ENCODE peak calls at places on chromosomes 2 and 18, in six cellular contexts. One of them, this sample, is unnamed.

GRCh38 chr2:232658217-232658785 is 24.9 kb downstream of the EFHD1 start:
- DNase-seq in GM12878: no peak
- DNase-seq in K562: peak; percentile 36
- DNase-seq in HCT116: peak; percentile 16
- DNase-seq in H1: no peak
- DNase-seq in HepG2: no peak
- DNase-seq in this sample: no peak

GRCh38 chr2:25851740-25852503 is 26.4 kb downstream of the ASXL2 start:
- DNase-seq in GM12878: peak; percentile 57
- DNase-seq in K562: peak; percentile 70
- DNase-seq in HCT116: peak; percentile 41
- DNase-seq in H1: no peak
- DNase-seq in HepG2: peak; percentile 86
- DNase-seq in this sample: no peak

GRCh38 chr2:121185571-121186074 is 99.4 kb downstream of the TFCP2L1 start:
- DNase-seq in GM12878: no peak
- DNase-seq in K562: no peak
- DNase-seq in HCT116: peak; percentile 8
- DNase-seq in H1: no peak
- DNase-seq in HepG2: no peak
- DNase-seq in this sample: no peak

GRCh38 chr2:41707790-41708451 is 339.9 kb upstream of the PKDCC start:
- DNase-seq in GM12878: no peak
- DNase-seq in K562: no peak
- DNase-seq in HCT116: no peak
- DNase-seq in H1: no peak
- DNase-seq in HepG2: no peak
- DNase-seq in this sample: no peak

GRCh38 chr2:52387937-52388590 is 1356.1 kb upstream of the NRXN1 start:
- DNase-seq in GM12878: no peak
- DNase-seq in K562: no peak
- DNase-seq in HCT116: no peak
- DNase-seq in H1: no peak
- DNase-seq in HepG2: no peak
- DNase-seq in this sample: no peak

GRCh38 chr2:239265681-239266435 is 135.0 kb downstream of the HDAC4 start:
- DNase-seq in GM12878: no peak
- DNase-seq in K562: no peak
- DNase-seq in HCT116: no peak
- DNase-seq in H1: no peak
- DNase-seq in HepG2: no peak
- DNase-seq in this sample: no peak

GRCh38 chr2:172938713-172939375 is 136.8 kb upstream of the MAP3K20 start:
- DNase-seq in GM12878: no peak
- DNase-seq in K562: no peak
- DNase-seq in HCT116: no peak
- DNase-seq in H1: no peak
- DNase-seq in HepG2: no peak
- DNase-seq in this sample: no peak

GRCh38 chr2:168439536-168439935 is 16.5 kb upstream of the CERS6 start:
- DNase-seq in GM12878: no peak
- DNase-seq in K562: no peak
- DNase-seq in HCT116: no peak
- DNase-seq in H1: no peak
- DNase-seq in HepG2: no peak
- DNase-seq in this sample: no peak

GRCh38 chr2:134668821-134669220 is 50.0 kb downstream of the TMEM163 start:
- DNase-seq in GM12878: no peak
- DNase-seq in K562: no peak
- DNase-seq in HCT116: no peak
- DNase-seq in H1: no peak
- DNase-seq in HepG2: no peak
- DNase-seq in this sample: no peak

GRCh38 chr18:63762518-63762917 is 12.7 kb upstream of the SERPINB7 start:
- DNase-seq in GM12878: no peak
- DNase-seq in K562: no peak
- DNase-seq in HCT116: no peak
- DNase-seq in H1: no peak
- DNase-seq in HepG2: no peak
- DNase-seq in this sample: no peak

GRCh38 chr18:2538236-2538635 is 33.1 kb downstream of the METTL4 start:
- DNase-seq in GM12878: no peak
- DNase-seq in K562: no peak
- DNase-seq in HCT116: no peak
- DNase-seq in H1: no peak
- DNase-seq in HepG2: no peak
- DNase-seq in this sample: no peak

GRCh38 chr2:222448806-222449205 is 24.5 kb downstream of the SGPP2 start:
- DNase-seq in GM12878: no peak
- DNase-seq in K562: no peak
- DNase-seq in HCT116: no peak
- DNase-seq in H1: no peak
- DNase-seq in HepG2: no peak
- DNase-seq in this sample: no peak

GRCh38 chr2:223989206-223989859 is 32.1 kb downstream of the MRPL44 start:
- DNase-seq in GM12878: no peak
- DNase-seq in K562: peak; percentile 21
- DNase-seq in HCT116: peak; percentile 24
- DNase-seq in H1: no peak
- DNase-seq in HepG2: peak; percentile 70
- DNase-seq in this sample: peak; percentile 44

GRCh38 chr2:15969214-15969613 is 28.9 kb downstream of the MYCN start:
- DNase-seq in GM12878: no peak
- DNase-seq in K562: no peak
- DNase-seq in HCT116: no peak
- DNase-seq in H1: no peak
- DNase-seq in HepG2: no peak
- DNase-seq in this sample: no peak

GRCh38 chr2:232577841-232578240 is 27.4 kb downstream of the EIF4E2 start:
- DNase-seq in GM12878: no peak
- DNase-seq in K562: no peak
- DNase-seq in HCT116: no peak
- DNase-seq in H1: no peak
- DNase-seq in HepG2: no peak
- DNase-seq in this sample: no peak

GRCh38 chr2:22513563-22513962 is 871.4 kb upstream of the KLHL29 start:
- DNase-seq in GM12878: no peak
- DNase-seq in K562: no peak
- DNase-seq in HCT116: no peak
- DNase-seq in H1: no peak
- DNase-seq in HepG2: no peak
- DNase-seq in this sample: no peak

GRCh38 chr2:127226520-127227263 is 6.6 kb upstream of the CYP27C1 start:
- DNase-seq in GM12878: peak; percentile 36
- DNase-seq in K562: no peak
- DNase-seq in HCT116: peak; percentile 23
- DNase-seq in H1: no peak
- DNase-seq in HepG2: peak; percentile 33
- DNase-seq in this sample: no peak

DNA sequence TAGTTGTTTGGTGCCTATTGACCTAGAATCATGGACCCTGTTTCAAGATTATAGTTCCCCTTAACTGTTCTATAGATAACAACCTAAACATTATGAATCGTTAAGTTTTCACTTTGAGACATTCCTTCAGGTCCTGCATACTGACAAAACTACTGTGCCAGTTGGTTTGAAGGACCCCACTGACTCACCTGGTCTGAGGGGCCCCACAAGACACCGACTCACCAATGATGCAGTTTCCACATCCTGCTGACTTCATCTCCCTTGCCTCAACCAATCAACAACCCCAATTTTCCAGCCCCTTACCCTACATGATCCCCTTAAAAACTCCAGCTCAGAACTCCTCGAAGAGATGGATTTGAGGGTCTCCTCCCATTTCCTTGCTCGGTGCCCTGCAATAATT is 89.6 kb upstream of the CCDC141 start:
- DNase-seq in GM12878: no peak
- DNase-seq in K562: no peak
- DNase-seq in HCT116: no peak
- DNase-seq in H1: no peak
- DNase-seq in HepG2: no peak
- DNase-seq in this sample: no peak
- TF ChIP-seq ATF3 in GM12878: no peak
- TF ChIP-seq ATF3 in K562: no peak
- TF ChIP-seq ATF3 in HCT116: no peak
- TF ChIP-seq ATF3 in H1: no peak
- TF ChIP-seq ATF3 in HepG2: no peak
- TF ChIP-seq ATF3 in this sample: no peak

GRCh38 chr2:203870481-203870880 is 2.9 kb downstream of the CTLA4 start:
- DNase-seq in GM12878: no peak
- DNase-seq in K562: no peak
- DNase-seq in HCT116: no peak
- DNase-seq in H1: no peak
- DNase-seq in HepG2: no peak
- DNase-seq in this sample: no peak

GRCh38 chr2:203867561-203868200 is at the start of gene CTLA4:
- DNase-seq in GM12878: no peak
- DNase-seq in K562: no peak
- DNase-seq in HCT116: no peak
- DNase-seq in H1: no peak
- DNase-seq in HepG2: no peak
- DNase-seq in this sample: no peak

GRCh38 chr2:203870942-203871341 is 3.4 kb downstream of the CTLA4 start:
- DNase-seq in GM12878: no peak
- DNase-seq in K562: no peak
- DNase-seq in HCT116: no peak
- DNase-seq in H1: no peak
- DNase-seq in HepG2: no peak
- DNase-seq in this sample: no peak

GRCh38 chr2:203869610-203870042 is 2.1 kb downstream of the CTLA4 start:
- DNase-seq in GM12878: no peak
- DNase-seq in K562: no peak
- DNase-seq in HCT116: no peak
- DNase-seq in H1: no peak
- DNase-seq in HepG2: no peak
- DNase-seq in this sample: no peak

DNA sequence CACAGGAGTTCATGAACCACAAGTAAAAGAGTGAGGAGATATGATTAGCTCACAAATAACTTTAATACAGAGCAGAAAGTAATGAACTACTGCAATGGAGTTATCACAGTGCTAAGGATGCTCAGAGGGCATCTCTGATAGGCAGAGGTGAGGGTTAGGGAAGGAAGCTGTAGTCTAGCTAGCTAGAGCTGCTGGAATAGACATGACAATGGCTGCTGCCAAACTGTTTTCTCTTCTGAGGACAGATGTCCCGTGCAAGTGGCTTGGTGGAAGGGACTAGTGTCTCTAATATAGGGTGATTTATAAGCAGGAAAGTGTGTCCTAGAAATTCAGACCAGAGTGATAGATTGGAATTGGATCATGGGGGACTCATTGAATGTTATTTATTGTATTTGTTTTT is 1.6 kb downstream of the CTLA4 start:
- DNase-seq in GM12878: no peak
- DNase-seq in K562: no peak
- DNase-seq in HCT116: no peak
- DNase-seq in H1: no peak
- DNase-seq in HepG2: no peak
- DNase-seq in this sample: no peak
- TF ChIP-seq ATF3 in GM12878: no peak
- TF ChIP-seq ATF3 in K562: no peak
- TF ChIP-seq ATF3 in HCT116: no peak
- TF ChIP-seq ATF3 in H1: no peak
- TF ChIP-seq ATF3 in HepG2: no peak
- TF ChIP-seq ATF3 in this sample: no peak

DNA sequence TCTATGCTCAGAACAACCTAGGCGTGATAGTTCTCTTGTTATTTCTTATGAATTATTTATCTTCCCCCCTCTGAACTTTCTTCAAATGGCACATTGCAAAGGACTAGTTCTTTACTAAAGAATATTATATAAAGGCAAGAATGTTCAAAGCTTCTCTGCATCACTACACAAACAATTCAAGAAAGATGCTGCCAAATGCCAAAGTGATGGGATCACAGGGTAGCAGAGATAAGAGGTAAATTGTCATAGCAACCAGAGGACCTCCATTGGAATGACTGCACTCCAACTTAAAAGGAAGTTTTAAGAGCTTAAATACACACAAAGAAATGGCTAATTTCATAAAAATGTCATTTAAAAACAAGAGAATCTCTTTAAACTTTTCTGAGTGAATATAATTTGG is 72.8 kb downstream of the AQP4 start:
- DNase-seq in GM12878: no peak
- DNase-seq in K562: no peak
- DNase-seq in HCT116: no peak
- DNase-seq in H1: no peak
- DNase-seq in HepG2: peak; percentile 13
- DNase-seq in this sample: no peak
- TF ChIP-seq ATF3 in GM12878: no peak
- TF ChIP-seq ATF3 in K562: no peak
- TF ChIP-seq ATF3 in HCT116: no peak
- TF ChIP-seq ATF3 in H1: no peak
- TF ChIP-seq ATF3 in HepG2: no peak
- TF ChIP-seq ATF3 in this sample: no peak

GRCh38 chr2:46066591-46066990 is 230.6 kb upstream of the EPAS1 start:
- DNase-seq in GM12878: no peak
- DNase-seq in K562: no peak
- DNase-seq in HCT116: no peak
- DNase-seq in H1: no peak
- DNase-seq in HepG2: no peak
- DNase-seq in this sample: no peak

GRCh38 chr2:46066116-46066515 is 231.1 kb upstream of the EPAS1 start:
- DNase-seq in GM12878: no peak
- DNase-seq in K562: no peak
- DNase-seq in HCT116: no peak
- DNase-seq in H1: no peak
- DNase-seq in HepG2: no peak
- DNase-seq in this sample: no peak

GRCh38 chr2:46064396-46064795 is 232.8 kb upstream of the EPAS1 start:
- DNase-seq in GM12878: no peak
- DNase-seq in K562: no peak
- DNase-seq in HCT116: no peak
- DNase-seq in H1: no peak
- DNase-seq in HepG2: no peak
- DNase-seq in this sample: no peak

GRCh38 chr2:46065152-46065551 is 232.1 kb upstream of the EPAS1 start:
- DNase-seq in GM12878: no peak
- DNase-seq in K562: no peak
- DNase-seq in HCT116: no peak
- DNase-seq in H1: no peak
- DNase-seq in HepG2: no peak
- DNase-seq in this sample: no peak

DNA sequence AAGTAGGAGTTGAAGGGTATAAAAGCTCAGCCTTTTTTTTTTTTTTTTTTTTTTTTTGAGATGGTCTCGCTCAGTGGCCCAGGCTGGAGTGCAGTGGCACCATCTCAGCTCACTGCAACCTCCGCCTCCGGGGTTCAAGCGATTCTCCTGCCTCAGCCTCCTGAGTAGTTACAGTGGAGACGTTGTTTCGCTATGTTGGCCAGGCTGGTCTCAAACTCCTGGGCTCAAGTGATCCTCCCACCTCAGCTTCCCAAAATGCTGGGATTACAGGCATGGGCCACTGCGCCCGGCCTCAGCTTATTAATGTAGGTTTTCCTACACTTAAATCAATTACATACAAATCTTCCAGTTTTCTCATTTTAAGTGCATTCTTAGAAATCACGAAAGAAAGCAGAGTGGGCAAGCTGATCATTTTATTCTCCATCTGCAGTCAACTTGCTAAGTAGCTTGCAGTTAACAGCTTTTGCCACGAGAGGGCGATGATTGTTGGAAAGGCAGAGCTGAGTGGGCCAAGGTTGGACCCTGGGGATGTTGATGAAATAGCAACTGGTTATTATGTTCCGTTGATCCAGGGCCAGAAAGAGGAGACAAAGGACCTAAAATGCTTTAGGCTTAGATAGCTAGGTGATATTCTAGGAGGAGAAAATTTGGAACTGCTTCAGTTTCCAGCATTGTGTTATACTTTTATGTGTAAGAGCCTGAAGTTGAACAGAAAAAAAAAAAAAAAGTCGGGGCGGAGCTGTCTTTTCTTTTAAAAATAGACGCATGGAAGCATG is 234.4 kb upstream of the EPAS1 start:
- DNase-seq in GM12878: no peak
- DNase-seq in K562: peak; percentile 61
- DNase-seq in HCT116: peak; percentile 54
- DNase-seq in H1: peak; percentile 33
- DNase-seq in HepG2: peak; percentile 80
- DNase-seq in this sample: peak; percentile 90
- TF ChIP-seq ATF3 in GM12878: no peak
- TF ChIP-seq ATF3 in K562: no peak
- TF ChIP-seq ATF3 in HCT116: no peak
- TF ChIP-seq ATF3 in H1: no peak
- TF ChIP-seq ATF3 in HepG2: no peak
- TF ChIP-seq ATF3 in this sample: no peak